ENCODE peak calls at places on chromosome 12, in eight cellular contexts. Q is NCI-H510A, M is AG08396, C is uterus, H is neural progenitor cell, U is RWPE1, Z is NCI-H1930, R is AML-193. X is an unnamed sample.

GRCh38 chr12:43338848-43339526 is 213.0 kb downstream of the ADAMTS20 start:
- DNase-seq in U (peak; percentile 30), M (peak; percentile 54), R (peak; percentile 42), C (no peak), Q (no peak), Z (peak; percentile 70), H (peak; percentile 63), X (peak; percentile 10)

GRCh38 chr12:105317453-105317852 is 13.0 kb upstream of the C12orf75 start:
- DNase-seq in U (no peak), Q (no peak), M (peak; percentile 44), H (no peak), Z (no peak), C (no peak), R (no peak), X (peak; percentile 41)

GRCh38 chr12:113242018-113242418 is 20.8 kb downstream of the TPCN1 start:
- DNase-seq in Z (no peak), Q (peak; percentile 26), M (no peak), U (peak; percentile 75), C (no peak), R (peak; percentile 41), H (no peak), X (peak; percentile 56)

GRCh38 chr12:85835810-85836715 is at the start of gene RASSF9:
- DNase-seq in C (peak; percentile 84), H (peak; percentile 18), U (peak; percentile 27), Q (no peak), M (no peak), R (no peak), Z (no peak), X (peak; percentile 81)

GRCh38 chr12:132954471-132955048 is 1.5 kb downstream of the ZNF605 start:
- DNase-seq in Q (no peak), M (no peak), C (no peak), Z (no peak), H (no peak), R (no peak), U (peak; percentile 6), X (no peak)

GRCh38 chr12:180445-180844 is 33.5 kb downstream of the SLC6A12 start:
- DNase-seq in Z (no peak), M (no peak), R (peak; percentile 71), H (no peak), U (no peak), Q (no peak), C (no peak), X (no peak)

GRCh38 chr12:61646639-61647038 is 613.6 kb upstream of the USP15 start:
- DNase-seq in H (peak; percentile 66), Z (no peak), C (no peak), M (no peak), U (no peak), Q (no peak), R (no peak), X (no peak)

GRCh38 chr12:110931315-110931728 is 10.9 kb upstream of the MYL2 start:
- DNase-seq in R (no peak), U (no peak), C (no peak), H (no peak), M (no peak), Q (no peak), Z (no peak), X (no peak)

GRCh38 chr12:132711169-132711843 is 664 bp downstream of the PGAM5 start:
- DNase-seq in M (peak; percentile 62), Q (peak; percentile 27), R (no peak), U (no peak), H (peak; percentile 52), C (no peak), Z (no peak), X (peak; percentile 49)

GRCh38 chr12:94498073-94498472 is 38.4 kb upstream of the CEP83 start:
- DNase-seq in Q (no peak), R (no peak), Z (no peak), M (no peak), H (no peak), U (no peak), C (no peak), X (no peak)

GRCh38 chr12:71791473-71792150 is 36.9 kb downstream of the RAB21 start:
- DNase-seq in C (no peak), Z (no peak), M (no peak), Q (no peak), R (no peak), U (no peak), H (no peak), X (no peak)

GRCh38 chr12:46084666-46085631 is 94.6 kb upstream of the SCAF11 start:
- DNase-seq in Z (no peak), R (no peak), M (no peak), U (no peak), H (no peak), Q (no peak), C (no peak), X (no peak)

GRCh38 chr12:85147331-85147730 is 111.2 kb downstream of the LRRIQ1 start:
- DNase-seq in Q (no peak), H (no peak), M (no peak), U (no peak), C (no peak), Z (no peak), R (no peak), X (no peak)

GRCh38 chr12:113914806-113915205 is 51.3 kb downstream of the RBM19 start:
- DNase-seq in C (no peak), Z (no peak), M (no peak), H (no peak), Q (no peak), R (no peak), U (no peak), X (no peak)

GRCh38 chr12:105676694-105677093 is 346.2 kb downstream of the C12orf75 start:
- DNase-seq in U (no peak), Z (no peak), Q (no peak), H (no peak), R (no peak), M (no peak), C (peak; percentile 33), X (no peak)

GRCh38 chr12:42961395-42961794 is 371.8 kb upstream of the PRICKLE1 start:
- DNase-seq in H (no peak), M (peak; percentile 22), R (no peak), U (peak; percentile 78), C (no peak), Z (no peak), Q (no peak), X (peak; percentile 58)

GRCh38 chr12:119775246-119775895 is 101.7 kb downstream of the CIT start:
- DNase-seq in H (no peak), M (no peak), Q (no peak), C (no peak), Z (no peak), U (no peak), R (no peak), X (no peak)

GRCh38 chr12:132140501-132140900 is 3.6 kb downstream of the DDX51 start:
- DNase-seq in Z (no peak), C (no peak), U (no peak), R (no peak), M (no peak), Q (no peak), H (no peak), X (no peak)

X was measured in MG63.